ENCODE peak calls at places on chromosomes 2 and 18, in four cellular contexts. I is IMR-90, P is neuronal stem cell, A is mesenchymal stem cell. K is an unnamed sample.

GRCh38 chr2:230708204-230708603 is 4.4 kb upstream of the CAB39 start:
- DNase-seq in A (no peak), P (no peak), I (no peak), K (no peak)

GRCh38 chr2:86770816-86771215 is 19.9 kb downstream of the CD8A start:
- DNase-seq in P (no peak), A (no peak), I (no peak), K (no peak)

GRCh38 chr2:38654495-38655381 is 11.2 kb upstream of the GALM start:
- DNase-seq in A (no peak), P (no peak), I (no peak), K (no peak)

GRCh38 chr18:22185723-22186386 is 16.5 kb downstream of the GATA6 start:
- DNase-seq in A (no peak), P (no peak), I (no peak), K (peak; percentile 88)

GRCh38 chr2:20661028-20661980 is 5.6 kb upstream of the GDF7 start:
- DNase-seq in A (peak; percentile 78), P (peak; percentile 75), I (peak; percentile 75), K (peak; percentile 74)

GRCh38 chr2:171529914-171530313 is 7.6 kb downstream of the CYBRD1 start:
- DNase-seq in A (no peak), I (no peak), P (no peak), K (peak; percentile 53)

GRCh38 chr2:55843096-55843991 is 80.2 kb downstream of the EFEMP1 start:
- DNase-seq in I (peak; percentile 99), A (peak; percentile 99), P (no peak), K (no peak)

GRCh38 chr2:38262514-38262871 is 114.6 kb downstream of the ATL2 start:
- DNase-seq in P (no peak), A (no peak), I (no peak), K (no peak)

GRCh38 chr2:160837416-160837815 is 322.8 kb upstream of the TANK start:
- DNase-seq in P (no peak), A (no peak), I (no peak), K (no peak)

DNA sequence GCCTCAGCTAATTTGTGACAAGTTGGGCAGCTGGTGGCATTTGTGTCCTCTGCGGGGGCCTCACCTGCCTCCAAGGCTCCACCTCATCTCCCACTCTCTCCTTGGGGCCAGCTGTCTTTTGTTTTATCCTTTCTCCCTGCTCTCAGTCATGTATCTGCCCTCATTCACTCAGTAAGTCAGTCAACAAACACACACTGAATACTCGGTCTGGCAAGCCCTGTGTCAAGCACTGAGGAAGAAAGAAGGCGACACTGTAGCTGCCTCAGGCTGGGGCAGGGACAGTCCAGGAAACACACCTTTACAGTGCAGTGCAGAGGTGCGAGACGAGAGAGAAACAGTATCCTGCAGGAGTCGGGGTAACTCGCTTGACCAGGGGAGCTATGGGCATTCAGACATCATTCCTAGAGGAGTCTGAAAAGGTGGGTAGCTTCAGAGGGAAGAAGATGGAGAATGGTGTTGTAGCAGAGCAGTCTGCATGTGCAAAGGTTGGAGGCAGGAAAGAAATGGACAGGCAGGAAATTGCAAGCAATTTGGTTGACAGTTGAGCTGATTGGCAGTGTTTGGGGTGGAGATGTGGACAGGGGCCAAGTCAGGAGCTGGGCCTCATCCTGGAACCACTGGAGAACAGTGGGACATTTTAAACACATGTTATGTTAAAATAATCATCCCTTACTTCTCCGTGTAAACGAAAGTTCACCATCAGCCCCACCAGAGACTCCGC is 34.9 kb downstream of the SCTR start:
- DNase-seq in P (no peak), A (no peak), I (no peak), K (no peak)
- H3K4ac ChIP-seq in P (no peak overlapping the region), A (no peak overlapping the region), I (no peak overlapping the region), K (no peak overlapping the region)

DNA sequence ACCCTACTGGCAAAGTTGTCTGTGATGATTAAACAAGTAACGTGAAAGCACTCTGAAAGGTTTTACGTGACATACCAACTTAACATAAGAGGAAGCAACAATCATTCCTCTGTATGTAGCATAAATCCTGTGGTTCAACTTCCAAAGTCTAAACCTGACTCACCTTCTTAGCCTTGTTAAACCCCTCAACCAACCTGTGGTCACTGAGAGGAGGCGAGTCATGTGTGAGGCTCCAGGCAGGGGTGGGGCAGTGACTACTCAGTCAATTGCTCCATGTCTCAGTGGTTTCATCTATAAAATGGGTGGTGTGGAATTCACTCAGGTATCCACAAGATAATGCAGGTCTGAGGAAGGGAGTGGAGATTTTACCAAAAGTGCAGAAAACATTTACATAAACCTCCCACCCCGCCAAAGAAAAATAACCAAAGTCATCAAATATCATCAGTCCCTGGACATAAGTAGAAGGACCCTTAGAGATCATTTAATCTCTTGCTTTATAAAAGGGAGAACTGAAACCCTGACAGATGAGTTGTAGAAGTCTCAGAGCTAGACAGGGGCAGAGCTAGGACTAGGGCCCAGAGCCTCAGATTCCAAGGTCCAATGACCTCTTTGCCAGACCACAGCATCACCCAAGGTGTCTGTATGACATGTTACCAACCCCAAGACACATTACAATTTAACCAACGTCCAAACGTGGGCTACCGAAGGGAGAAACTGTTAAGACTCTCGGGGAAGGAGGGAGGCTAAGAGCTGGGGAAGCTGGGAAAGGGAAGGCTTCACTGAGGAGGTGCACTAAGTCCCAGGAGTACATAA is 3.7 kb upstream of the PCBP1 start:
- DNase-seq in A (peak; percentile 43), I (peak; percentile 70), P (no peak), K (peak; percentile 95)
- H4K91ac ChIP-seq in A (no peak overlapping the region), I (peak overlapping the region; percentile 68), P (no peak overlapping the region), K (peak overlapping the region; percentile 23)

DNA sequence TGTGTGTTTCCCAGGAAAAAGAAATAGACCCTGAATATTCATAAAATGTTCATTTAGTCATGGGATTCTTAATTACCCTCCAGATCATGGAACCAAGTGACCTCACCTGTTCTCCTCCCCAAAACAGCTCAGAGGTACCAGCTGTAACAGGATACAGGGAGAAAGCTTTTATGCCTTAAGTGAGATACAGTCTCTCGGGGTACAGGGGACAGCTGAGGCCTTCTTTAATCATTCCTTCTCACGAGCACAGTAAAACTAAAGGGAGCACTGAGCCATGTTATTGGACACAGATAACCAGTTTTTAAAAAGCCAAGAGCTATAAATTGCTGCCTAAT is 16.6 kb downstream of the EPHA4 start:
- DNase-seq in P (no peak), A (no peak), I (no peak), K (no peak)
- H3K4me3 ChIP-seq in P (no peak overlapping the region), A (no peak overlapping the region), I (no peak overlapping the region), K (no peak overlapping the region)

DNA sequence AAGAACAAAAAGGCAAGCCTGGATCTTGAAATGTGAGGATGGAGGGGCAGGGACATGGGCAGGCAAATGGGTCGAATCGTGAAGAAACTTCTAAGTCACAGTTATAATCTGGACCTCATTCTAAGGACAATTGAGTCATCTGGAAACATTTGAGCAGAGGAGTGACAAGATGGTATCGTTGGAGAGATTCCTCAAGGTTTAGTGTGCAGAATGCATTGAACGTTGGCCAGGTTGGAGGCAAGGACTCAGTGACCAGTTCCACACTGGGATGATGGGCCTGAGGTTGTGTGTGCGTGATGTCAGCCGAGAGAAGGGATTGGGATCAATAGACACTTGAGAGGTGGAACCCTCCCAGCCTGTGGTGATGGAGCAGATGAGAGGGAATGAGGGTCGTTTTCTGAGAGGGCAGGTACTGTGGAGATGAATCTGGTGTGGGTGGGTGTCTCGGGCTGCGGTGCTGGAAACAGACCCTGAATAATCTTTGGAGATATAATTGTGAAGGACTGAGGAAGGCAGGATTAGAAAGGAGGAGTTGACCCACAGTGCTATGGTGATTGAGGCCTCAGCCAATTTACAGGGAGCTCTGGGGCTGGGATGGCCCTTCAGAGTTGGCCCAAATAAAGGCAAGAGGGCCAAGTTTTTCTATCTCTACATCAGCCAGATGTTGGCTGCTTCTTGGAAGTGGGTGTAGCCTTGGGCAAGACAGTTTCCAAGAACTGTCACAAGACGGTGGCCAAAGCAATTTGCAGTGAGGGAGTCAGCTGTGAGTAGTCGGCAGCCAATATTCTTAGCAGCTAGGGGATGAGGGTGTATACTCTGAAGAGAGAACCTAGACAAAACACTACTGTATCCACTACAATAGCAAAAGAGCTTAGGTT is 5.8 kb upstream of the ZNF532 start:
- DNase-seq in A (no peak), P (no peak), I (no peak), K (peak; percentile 91)
- H3K4ac ChIP-seq in A (no peak overlapping the region), P (no peak overlapping the region), I (peak overlapping the region; percentile 58), K (no peak overlapping the region)

K was measured in trophoblast cell.